ENCODE peak calls at places on chromosomes 2 and 18, in seven cellular contexts. V is GM23338, H is fibroblast of mammary gland, W is LoVo, D is AG08396, B is posterior cingulate gyrus, T is NCI-H510A treated with DMSO at 0.1 percent for 48 hours. X is an unnamed sample.

GRCh38 chr2:20362701-20363435 is 12.2 kb upstream of the PUM2 start:
- DNase-seq in V (no peak), H (no peak), W (no peak), D (no peak), B (no peak), T (no peak), X (no peak)

GRCh38 chr18:8848541-8848940 is 143.2 kb downstream of the MTCL1 start:
- DNase-seq in V (no peak), H (no peak), W (no peak), D (no peak), B (no peak), T (no peak), X (no peak)

GRCh38 chr2:197306691-197307030 is 3.9 kb downstream of the ANKRD44 start:
- DNase-seq in V (no peak), H (no peak), W (no peak), D (no peak), B (peak; percentile 44), T (peak; percentile 13), X (peak; percentile 75)

GRCh38 chr2:10960606-10961489 is 49.1 kb downstream of the KCNF1 start:
- DNase-seq in V (peak; percentile 11), H (no peak), W (no peak), D (no peak), B (no peak), T (no peak), X (no peak)

GRCh38 chr2:85273732-85274731 is 53.8 kb downstream of the TGOLN2 start:
- DNase-seq in V (no peak), H (peak; percentile 73), W (peak; percentile 50), D (peak; percentile 60), B (no peak), T (peak; percentile 65), X (no peak)

GRCh38 chr18:56382541-56382940 is 255.9 kb downstream of the TXNL1 start:
- DNase-seq in V (no peak), H (no peak), W (no peak), D (no peak), B (no peak), T (no peak), X (no peak)

GRCh38 chr2:196230460-196230859 is 59.1 kb upstream of the STK17B start:
- DNase-seq in V (no peak), H (no peak), W (no peak), D (no peak), B (no peak), T (peak; percentile 75), X (no peak)

GRCh38 chr2:139366659-139367058 is 586.5 kb upstream of the NXPH2 start:
- DNase-seq in V (no peak), H (no peak), W (no peak), D (no peak), B (no peak), T (peak; percentile 47), X (no peak)

GRCh38 chr2:161552015-161552414 is 72.2 kb upstream of the SLC4A10 start:
- DNase-seq in V (no peak), H (no peak), W (no peak), D (no peak), B (no peak), T (no peak), X (no peak)

GRCh38 chr2:64259301-64259700 is 115.1 kb upstream of the PELI1 start:
- DNase-seq in V (no peak), H (peak; percentile 66), W (no peak), D (no peak), B (no peak), T (no peak), X (no peak)

GRCh38 chr2:95799892-95800291 is 191.7 kb downstream of the ANKRD36C start:
- DNase-seq in V (no peak), H (no peak), W (no peak), D (no peak), B (no peak), T (no peak), X (no peak)

GRCh38 chr2:98911376-98912154 is 24.5 kb downstream of the CRACDL start:
- DNase-seq in V (no peak), H (peak; percentile 66), W (no peak), D (no peak), B (no peak), T (no peak), X (no peak)

GRCh38 chr2:28565033-28565432 is 69.2 kb downstream of the PLB1 start:
- DNase-seq in V (no peak), H (no peak), W (no peak), D (no peak), B (no peak), T (no peak), X (no peak)

GRCh38 chr2:71561441-71562267 is 108.3 kb downstream of the DYSF start:
- DNase-seq in V (no peak), H (no peak), W (no peak), D (no peak), B (no peak), T (no peak), X (no peak)

GRCh38 chr2:73925853-73926492 is 707 bp upstream of the DGUOK start:
- DNase-seq in V (peak; percentile 26), H (no peak), W (peak; percentile 78), D (no peak), B (no peak), T (peak; percentile 71), X (no peak)

GRCh38 chr2:191927991-191928390 is 81.1 kb upstream of the CAVIN2 start:
- DNase-seq in V (no peak), H (peak; percentile 65), W (no peak), D (peak; percentile 18), B (no peak), T (peak; percentile 24), X (no peak)

GRCh38 chr2:192247456-192247855 is 52.7 kb upstream of the TMEFF2 start:
- DNase-seq in V (no peak), H (peak; percentile 58), W (no peak), D (no peak), B (no peak), T (no peak), X (no peak)

GRCh38 chr2:88187927-88188326 is 17.8 kb downstream of the THNSL2 start:
- DNase-seq in V (peak; percentile 74), H (no peak), W (no peak), D (no peak), B (no peak), T (no peak), X (no peak)

GRCh38 chr18:62420151-62420512 is 95.0 kb downstream of the TNFRSF11A start:
- DNase-seq in V (no peak), H (peak; percentile 58), W (peak; percentile 75), D (peak; percentile 12), B (no peak), T (no peak), X (no peak)

GRCh38 chr2:43228341-43228751 is 1.9 kb upstream of the ZFP36L2 start:
- DNase-seq in V (no peak), H (peak; percentile 40), W (no peak), D (no peak), B (no peak), T (no peak), X (no peak)

GRCh38 chr2:176534798-176535479 is 265.7 kb downstream of the MTX2 start:
- DNase-seq in V (no peak), H (peak; percentile 87), W (no peak), D (no peak), B (no peak), T (peak; percentile 45), X (no peak)

GRCh38 chr18:3119401-3120323 is 100.1 kb downstream of the MYOM1 start:
- DNase-seq in V (no peak), H (peak; percentile 13), W (peak; percentile 85), D (no peak), B (no peak), T (no peak), X (no peak)

GRCh38 chr2:190159453-190159852 is 96.9 kb upstream of the MSTN start:
- DNase-seq in V (no peak), H (peak; percentile 95), W (no peak), D (peak; percentile 44), B (no peak), T (no peak), X (no peak)

GRCh38 chr2:132037527-132038178 is 124.1 kb downstream of the ANKRD30BL start:
- DNase-seq in V (peak; percentile 68), H (peak; percentile 0), W (no peak), D (peak; percentile 4), B (peak; percentile 56), T (peak; percentile 28), X (no peak)

GRCh38 chr2:71530246-71530986 is 77.1 kb downstream of the DYSF start:
- DNase-seq in V (peak; percentile 82), H (peak; percentile 53), W (peak; percentile 40), D (peak; percentile 74), B (no peak), T (peak; percentile 40), X (no peak)